ENCODE peak calls at places on chromosomes 11 and 22, in four cellular contexts. T is heart left ventricle, J is HCT116, X is tibial nerve. C is an unnamed sample.

GRCh38 chr22:24503137-24503850 is 8.2 kb downstream of the UPB1 start:
- DNase-seq in T (peak), J (peak), X (no peak), C (peak)

GRCh38 chr11:75576445-75577049 is 14.5 kb downstream of the SERPINH1 start:
- DNase-seq in T (peak), J (no peak), X (peak), C (peak)

GRCh38 chr22:31613286-31613903 is 48.6 kb downstream of the PISD start:
- DNase-seq in T (no peak), J (no peak), X (no peak), C (no peak)

GRCh38 chr11:124961972-124962609 is 8.1 kb downstream of the CCDC15 start:
- DNase-seq in T (no peak), J (peak), X (no peak), C (peak)

GRCh38 chr22:27405672-27406388 is 395.7 kb downstream of the MN1 start:
- DNase-seq in T (peak), J (peak), X (peak), C (peak)

GRCh38 chr11:3824714-3825472 is 15.9 kb downstream of the RHOG start:
- DNase-seq in T (peak), J (no peak), X (no peak), C (peak)

GRCh38 chr11:71364176-71364671 is 84.0 kb downstream of the DHCR7 start:
- DNase-seq in T (no peak), J (no peak), X (no peak), C (no peak)

GRCh38 chr11:74720596-74721478 is 10.4 kb downstream of the CHRDL2 start:
- DNase-seq in T (peak), J (no peak), X (no peak), C (no peak)

GRCh38 chr11:35352107-35352888 is 67.1 kb downstream of the SLC1A2 start:
- DNase-seq in T (no peak), J (no peak), X (no peak), C (no peak)

GRCh38 chr11:95148421-95148820 is 58.8 kb downstream of the ENDOD1 start:
- DNase-seq in T (no peak), J (no peak), X (no peak), C (peak)

GRCh38 chr11:95152878-95153856 is 63.5 kb downstream of the ENDOD1 start:
- DNase-seq in T (no peak), J (no peak), X (no peak), C (peak)

GRCh38 chr11:95149659-95150294 is 60.1 kb downstream of the ENDOD1 start:
- DNase-seq in T (peak), J (peak), X (peak), C (peak)

GRCh38 chr11:95148938-95149337 is 59.3 kb downstream of the ENDOD1 start:
- DNase-seq in T (no peak), J (no peak), X (no peak), C (peak)

DNA sequence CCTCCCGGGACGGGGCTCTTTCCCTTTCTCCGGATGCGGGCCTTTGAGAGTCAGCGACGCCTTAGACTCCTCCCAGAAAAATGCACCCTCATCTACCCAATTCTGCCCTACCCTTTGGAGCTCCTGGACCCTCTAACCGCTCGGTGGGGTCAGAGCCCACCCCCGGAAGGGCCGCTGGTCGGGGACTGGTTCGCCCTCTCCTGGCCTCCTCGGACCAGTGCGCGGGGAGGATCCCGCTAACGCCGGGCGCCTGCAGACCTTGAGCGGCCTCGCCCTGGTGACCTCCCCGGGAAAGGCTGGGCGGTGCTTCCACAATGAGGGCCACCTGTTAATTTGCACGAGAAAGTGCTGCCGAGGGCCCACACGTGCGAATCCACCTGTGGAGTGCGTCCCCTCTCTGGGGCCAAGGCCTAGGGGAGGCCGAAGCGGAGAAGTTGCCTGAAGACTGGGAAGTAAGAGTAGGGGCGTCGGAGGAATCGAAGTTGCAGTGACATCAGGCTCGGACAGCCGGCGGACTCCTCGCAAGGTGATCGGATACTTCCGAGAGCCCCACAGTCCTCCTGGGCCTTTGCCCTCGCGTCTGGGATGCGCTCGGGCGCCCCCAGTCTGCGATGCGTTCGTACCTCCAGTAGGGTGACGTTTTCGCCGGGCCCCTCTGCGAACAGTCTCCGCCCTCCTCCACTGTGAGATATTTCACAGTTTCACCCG is 61.5 kb downstream of the ENDOD1 start:
- DNase-seq in T (peak), J (peak), X (peak), C (peak)
- TF ChIP-seq POLR2A in T (no peak), J (peak), X (peak), C (peak)

DNA sequence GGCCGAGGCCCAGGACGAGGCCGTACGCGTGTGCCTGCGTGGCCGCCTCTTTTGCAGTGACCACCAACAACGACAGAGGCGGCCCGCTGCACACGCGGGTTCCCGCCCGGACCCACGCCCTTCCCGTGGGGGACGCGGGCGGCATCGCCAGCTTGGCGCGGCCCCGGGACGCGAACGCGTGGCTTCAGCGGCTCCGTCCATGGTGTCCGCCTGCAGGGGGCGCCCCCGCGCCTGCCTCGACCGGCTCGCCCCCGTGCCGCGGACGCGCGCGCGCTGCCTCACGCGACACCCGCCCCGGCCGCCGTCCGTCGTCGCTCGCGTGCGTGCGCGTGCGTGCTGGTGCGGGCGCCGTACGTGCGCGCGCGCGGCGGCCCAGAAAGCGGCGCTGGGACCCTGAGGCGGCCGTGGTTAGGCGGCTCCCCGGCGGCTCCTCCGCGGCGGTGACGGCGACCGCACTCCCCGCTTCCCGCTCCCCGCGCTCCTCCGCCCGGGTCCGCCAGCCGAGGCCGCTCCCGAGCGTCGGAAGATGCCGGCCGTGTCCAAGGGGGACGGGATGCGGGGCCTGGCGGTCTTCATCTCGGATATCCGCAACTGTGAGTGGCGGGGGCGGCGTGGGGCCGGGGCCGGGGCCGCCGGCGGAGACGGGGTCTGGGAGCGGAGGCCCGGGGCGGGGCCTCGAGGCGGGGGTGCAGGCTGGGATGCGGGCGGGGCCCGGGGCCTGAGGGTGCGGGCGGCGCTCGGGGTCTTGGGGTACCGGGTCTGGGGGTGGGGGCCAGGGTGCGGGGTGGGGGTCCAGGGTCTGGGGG is at the start of gene AP2A2:
- DNase-seq in T (peak), J (peak), X (peak), C (peak)
- TF ChIP-seq POLR2A in T (no peak), J (no peak), X (peak), C (peak)

GRCh38 chr11:133530501-133530835 is 1.8 kb downstream of the OPCML start:
- DNase-seq in T (no peak), J (no peak), X (no peak), C (no peak)
- TF ChIP-seq POLR2A in T (no peak), J (no peak), X (no peak), C (no peak)

GRCh38 chr11:114169321-114169749 is 109.8 kb downstream of the ZBTB16 start:
- DNase-seq in T (no peak), J (no peak), X (no peak), C (no peak)

GRCh38 chr11:114172055-114172861 is 112.7 kb downstream of the ZBTB16 start:
- DNase-seq in T (no peak), J (no peak), X (no peak), C (no peak)

GRCh38 chr11:114172871-114173444 is 113.4 kb downstream of the ZBTB16 start:
- DNase-seq in T (peak), J (no peak), X (no peak), C (no peak)

GRCh38 chr11:114170226-114170625 is 110.7 kb downstream of the ZBTB16 start:
- DNase-seq in T (no peak), J (no peak), X (no peak), C (no peak)

DNA sequence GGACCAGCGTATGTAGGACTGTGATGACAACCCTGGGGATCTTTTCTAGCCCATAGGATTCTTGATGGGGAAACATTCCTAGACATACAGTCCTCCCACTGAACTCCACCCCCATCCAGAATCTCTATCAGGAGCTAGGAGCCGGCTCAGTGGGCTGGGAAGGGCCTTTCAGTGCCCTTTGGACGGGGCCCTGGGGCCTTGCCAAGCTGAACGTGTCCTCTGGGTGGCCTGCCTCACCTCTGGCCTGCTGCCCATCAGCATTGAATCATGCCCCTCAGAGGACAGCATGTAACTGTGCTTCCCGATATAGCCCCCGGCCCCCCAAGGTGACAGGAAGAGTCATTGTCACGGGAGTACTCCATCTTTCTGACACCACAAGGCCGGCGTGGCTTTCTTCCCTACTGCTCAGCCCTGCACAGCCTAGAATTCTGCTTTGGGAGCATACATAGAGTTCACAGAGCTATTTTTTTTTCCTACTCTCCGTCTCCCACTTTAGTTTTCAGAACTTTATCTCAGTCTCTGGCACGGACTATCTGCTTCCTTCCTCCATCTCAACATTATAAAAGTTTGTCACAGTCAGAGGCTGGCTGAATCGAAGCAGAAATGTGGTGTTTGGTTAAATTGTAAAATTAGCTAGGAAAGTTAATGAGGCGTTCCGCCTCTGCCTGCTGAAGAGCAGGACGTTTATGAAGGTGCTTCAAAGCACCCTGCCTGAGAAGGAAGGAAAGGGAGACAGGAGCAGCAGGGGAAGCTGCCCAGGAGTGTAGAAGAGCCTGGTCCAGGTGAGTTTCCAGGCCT is 111.9 kb downstream of the ZBTB16 start:
- DNase-seq in T (peak), J (no peak), X (peak), C (peak)
- TF ChIP-seq POLR2A in T (no peak), J (no peak), X (no peak), C (no peak)

GRCh38 chr11:61488651-61489291 is 19.8 kb upstream of the LRRC10B start:
- DNase-seq in T (peak), J (no peak), X (peak), C (no peak)
- TF ChIP-seq POLR2A in T (no peak), J (no peak), X (no peak), C (no peak)

DNA sequence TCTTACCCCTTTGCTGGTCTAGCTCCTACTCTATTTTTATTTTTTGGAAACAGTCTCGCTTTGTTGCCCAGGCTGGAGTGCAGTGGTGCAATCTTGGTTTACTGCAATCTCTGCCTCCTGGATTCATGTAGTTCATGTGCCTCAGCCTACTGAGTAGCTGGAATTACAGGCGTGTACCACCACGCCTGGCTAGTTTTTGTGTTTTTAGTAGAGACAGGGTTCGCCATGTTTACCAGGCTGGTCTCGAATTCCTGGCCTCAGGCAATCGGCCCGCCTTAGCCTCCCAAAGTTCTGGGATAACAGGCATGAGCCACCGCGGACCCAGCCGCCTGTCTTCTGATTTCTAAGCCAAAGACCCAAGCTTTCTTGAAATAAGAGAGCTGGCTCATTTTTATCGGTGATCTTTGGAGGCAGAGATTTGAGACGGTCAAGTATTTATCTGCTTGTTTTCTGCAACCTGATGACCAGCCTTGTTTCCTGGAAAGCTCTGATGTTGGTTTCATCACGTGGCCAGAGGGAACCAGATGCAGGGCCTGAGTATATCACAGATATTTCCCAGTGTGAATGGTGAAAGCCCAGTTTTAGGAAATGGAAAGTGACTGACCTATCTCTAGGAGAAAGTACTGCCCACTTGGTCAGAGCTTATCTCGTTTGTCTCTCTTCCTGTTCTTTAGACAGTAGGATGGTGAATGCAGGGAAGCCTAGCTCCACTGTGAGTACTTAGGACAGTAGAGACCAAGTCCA is 5.7 kb upstream of the SIDT2 start:
- DNase-seq in T (no peak), J (no peak), X (no peak), C (peak)
- TF ChIP-seq POLR2A in T (no peak), J (no peak), X (no peak), C (no peak)

DNA sequence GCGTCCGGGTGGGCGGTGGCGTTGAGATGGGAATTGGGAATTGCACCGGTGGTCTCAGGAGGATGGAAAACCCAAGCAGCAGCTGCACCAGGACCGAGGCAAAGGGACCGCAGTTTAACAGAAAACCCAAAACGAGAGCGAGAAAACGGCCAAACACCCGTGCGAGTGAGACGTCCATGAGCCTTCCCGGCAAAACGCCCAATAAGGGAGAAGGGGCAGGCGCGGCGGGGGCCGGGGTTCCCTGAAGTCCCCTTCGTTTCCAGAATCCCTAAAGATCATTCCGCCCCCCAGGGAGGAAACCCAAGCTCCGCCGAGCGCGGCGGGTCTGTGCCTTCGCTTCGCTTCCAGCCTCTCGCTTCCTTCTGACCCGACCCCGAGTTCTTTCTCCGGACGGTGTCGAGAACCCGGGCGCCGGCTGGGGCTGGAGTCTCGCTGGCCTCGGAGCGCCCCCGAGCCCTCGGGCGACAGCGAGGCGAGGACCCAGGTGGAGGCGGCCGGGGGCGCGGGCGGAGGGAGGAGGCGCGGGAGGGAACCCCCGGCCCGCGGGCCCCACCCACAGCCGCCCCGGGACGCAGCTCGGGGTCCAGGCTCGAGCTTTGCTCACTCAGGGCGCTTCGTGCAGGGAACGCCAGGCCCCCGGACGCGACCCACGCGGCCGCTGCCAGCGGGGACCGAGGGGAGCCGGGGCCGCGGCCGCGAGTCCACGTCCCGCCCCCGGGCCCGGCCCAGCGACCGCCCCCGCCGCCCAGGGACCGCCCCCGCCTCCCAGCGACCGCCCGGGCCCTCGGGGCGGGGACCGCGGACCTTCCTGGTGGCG is at the start of gene PGGHG:
- DNase-seq in T (peak), J (no peak), X (peak), C (peak)
- TF ChIP-seq POLR2A in T (no peak), J (no peak), X (no peak), C (no peak)

GRCh38 chr11:100624346-100624745 is 62.7 kb upstream of the ARHGAP42 start:
- DNase-seq in T (no peak), J (no peak), X (no peak), C (no peak)

GRCh38 chr11:100622404-100622803 is 64.7 kb upstream of the ARHGAP42 start:
- DNase-seq in T (no peak), J (no peak), X (no peak), C (no peak)

GRCh38 chr11:100625041-100625440 is 62.0 kb upstream of the ARHGAP42 start:
- DNase-seq in T (no peak), J (no peak), X (no peak), C (no peak)

GRCh38 chr11:100618914-100619313 is 68.2 kb upstream of the ARHGAP42 start:
- DNase-seq in T (no peak), J (no peak), X (no peak), C (no peak)

DNA sequence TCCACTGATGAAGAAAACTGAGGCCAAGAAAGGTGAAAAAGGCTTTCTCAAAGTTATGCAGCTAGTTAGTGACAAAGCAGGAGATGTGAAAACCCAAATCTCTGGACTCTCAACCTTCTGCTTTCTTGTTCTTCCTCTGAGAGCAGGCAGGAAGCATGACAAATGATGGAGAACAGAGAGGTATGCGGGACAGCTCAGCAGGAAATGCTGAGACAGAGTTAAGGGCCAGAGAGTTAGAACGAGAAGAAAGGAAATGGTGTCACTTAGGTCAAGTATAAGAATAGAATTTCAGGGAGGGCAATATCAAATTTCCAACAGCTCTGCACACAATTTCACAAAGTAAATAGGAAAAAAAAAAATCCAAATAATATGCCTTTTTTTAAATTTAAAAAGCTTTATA is 67.6 kb upstream of the ARHGAP42 start:
- DNase-seq in T (no peak), J (no peak), X (no peak), C (no peak)
- TF ChIP-seq POLR2A in T (no peak), J (no peak), X (no peak), C (no peak)

GRCh38 chr11:14643697-14644395 is at the start of gene PDE3B:
- DNase-seq in T (peak), J (peak), X (no peak), C (peak)
- TF ChIP-seq POLR2A in T (peak), J (peak), X (no peak), C (peak)

DNA sequence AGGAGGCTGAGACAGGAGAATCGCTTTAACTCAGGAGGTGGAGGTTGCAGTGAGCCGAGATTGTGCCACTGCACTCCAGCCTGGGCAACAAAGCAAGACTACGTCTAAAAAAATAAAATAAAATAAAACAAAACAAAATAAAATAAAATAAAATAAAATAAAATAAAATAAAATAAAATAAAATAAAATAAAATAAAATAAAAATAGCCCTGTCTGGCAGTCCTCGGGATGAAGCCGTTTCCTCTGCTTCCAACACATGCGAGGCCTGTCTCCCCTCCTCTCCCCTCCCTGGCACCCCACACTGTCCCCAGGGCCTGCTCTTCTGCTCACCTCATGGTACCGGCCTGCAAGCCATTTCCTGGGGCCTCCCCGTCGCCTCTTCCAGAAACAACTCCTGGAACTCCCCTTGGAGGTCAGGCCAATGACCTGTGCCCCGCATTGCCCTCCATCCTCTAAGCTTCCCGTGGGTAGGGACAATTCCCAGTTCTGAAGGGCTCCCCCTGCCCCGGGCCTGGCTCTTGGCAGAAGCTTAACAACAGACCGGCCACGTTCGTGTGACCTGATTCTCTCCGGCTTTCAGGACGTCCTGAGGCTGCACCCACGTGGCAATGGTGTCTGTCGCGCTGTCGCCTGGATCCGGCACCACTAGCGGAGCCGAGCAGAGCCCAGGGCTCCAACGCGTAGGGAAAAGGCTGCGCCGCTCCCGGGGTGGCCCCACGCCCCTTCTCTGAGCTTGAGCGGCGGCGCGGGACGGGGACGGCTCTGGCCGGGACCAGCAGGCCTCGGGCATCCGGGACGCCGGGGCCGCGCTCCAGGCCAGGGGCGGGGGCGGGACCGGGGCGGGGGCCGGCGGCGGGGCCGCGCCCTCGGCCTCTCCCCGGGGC is 456 bp upstream of the PARVB start:
- DNase-seq in T (peak), J (no peak), X (no peak), C (peak)
- TF ChIP-seq POLR2A in T (no peak), J (no peak), X (no peak), C (peak)

C was measured in erythroblast.